ENCODE peak calls at places on chromosomes 5 and 9, in four cellular contexts. P is AG09319, T is substantia nigra, K is GM12891. C is an unnamed sample.

GRCh38 chr5:77133061-77133758 is 46.1 kb upstream of the ZBED3 start:
- DNase-seq in K (no peak), T (peak), P (peak), C (peak)

GRCh38 chr9:138071292-138071691 is 193.7 kb downstream of the CACNA1B start:
- DNase-seq in P (no peak), K (no peak), T (no peak), C (no peak)

GRCh38 chr5:39014544-39014943 is 59.7 kb downstream of the RICTOR start:
- DNase-seq in T (no peak), K (no peak), P (peak), C (no peak)

GRCh38 chr9:38306899-38307298 is 85.6 kb upstream of the ALDH1B1 start:
- DNase-seq in P (no peak), T (no peak), K (no peak), C (no peak)

GRCh38 chr9:75814667-75815066 is 75.8 kb upstream of the PCSK5 start:
- DNase-seq in T (no peak), K (no peak), P (no peak), C (no peak)

GRCh38 chr5:141032626-141033025 is 18.5 kb upstream of the PCDHB1 start:
- DNase-seq in K (no peak), T (no peak), P (no peak), C (no peak)

GRCh38 chr9:469672-470040 is 255.0 kb downstream of the DOCK8 start:
- DNase-seq in K (peak), P (no peak), T (no peak), C (peak)

GRCh38 chr5:25851301-25851700 is 1187.1 kb downstream of the CDH9 start:
- DNase-seq in T (no peak), K (no peak), P (no peak), C (no peak)

GRCh38 chr5:79202076-79202475 is 33.9 kb upstream of the JMY start:
- DNase-seq in K (no peak), P (no peak), T (no peak), C (no peak)

GRCh38 chr5:88680253-88681132 is 202.5 kb downstream of the MEF2C start:
- DNase-seq in K (peak), P (no peak), T (peak), C (peak)

GRCh38 chr9:120324996-120325642 is 254.8 kb downstream of the CDK5RAP2 start:
- DNase-seq in P (no peak), T (no peak), K (no peak), C (no peak)

GRCh38 chr5:56164371-56164770 is 68.8 kb downstream of the ANKRD55 start:
- DNase-seq in K (no peak), T (peak), P (no peak), C (no peak)

GRCh38 chr5:136819526-136820302 is 454.4 kb upstream of the TRPC7 start:
- DNase-seq in P (no peak), T (no peak), K (no peak), C (no peak)

GRCh38 chr9:135702002-135702721 is at the start of gene KCNT1:
- DNase-seq in K (peak), P (peak), T (peak), C (no peak)